ENCODE peak calls at places on chromosomes 11 and 22, in six cellular contexts. P is neural progenitor cell, O is lung, A is ovary, K is bronchial epithelial cell, Q is IMR-90. Y is an unnamed sample.

GRCh38 chr22:19689408-19689807 is 24.9 kb upstream of the SEPTIN5 start:
- DNase-seq in A (no peak), P (no peak), Q (no peak), K (no peak), O (no peak), Y (no peak)

GRCh38 chr22:29987143-29987542 is 93.1 kb upstream of the HORMAD2 start:
- DNase-seq in P (no peak), Q (no peak), K (no peak), A (no peak), O (no peak), Y (no peak)

GRCh38 chr22:48760481-48761238 is 1067.0 kb downstream of the BRD1 start:
- DNase-seq in O (peak), K (no peak), A (no peak), P (no peak), Q (no peak), Y (peak)

GRCh38 chr11:8330416-8330815 is 66.7 kb upstream of the LMO1 start:
- DNase-seq in O (no peak), P (no peak), Q (no peak), K (no peak), A (no peak), Y (no peak)

GRCh38 chr22:32810241-32811133 is 9.0 kb downstream of the TIMP3 start:
- DNase-seq in P (peak), A (no peak), K (peak), O (no peak), Q (peak), Y (no peak)

GRCh38 chr11:83656931-83657330 is 370.8 kb upstream of the CCDC90B start:
- DNase-seq in O (no peak), Q (no peak), A (no peak), K (no peak), P (no peak), Y (no peak)

GRCh38 chr11:69156673-69157155 is 979 bp downstream of the SMIM38 start:
- DNase-seq in A (no peak), O (peak), P (no peak), Q (peak), K (peak), Y (no peak)

GRCh38 chr22:42805016-42805997 is 51.8 kb downstream of the ARFGAP3 start:
- DNase-seq in P (peak), O (peak), Q (no peak), K (peak), A (no peak), Y (peak)

GRCh38 chr11:86202013-86202336 is 42.6 kb upstream of the EED start:
- DNase-seq in Q (no peak), O (no peak), P (no peak), A (no peak), K (no peak), Y (no peak)

GRCh38 chr11:17734418-17734911 is at the start of gene KCNC1:
- DNase-seq in P (peak), A (peak), Q (peak), O (no peak), K (no peak), Y (no peak)

GRCh38 chr22:28019360-28019759 is 100.3 kb upstream of the PITPNB start:
- DNase-seq in A (peak), Q (no peak), K (peak), P (no peak), O (no peak), Y (peak)

GRCh38 chr11:16512842-16513241 is 156.5 kb upstream of the SOX6 start:
- DNase-seq in Q (peak), A (no peak), O (no peak), P (no peak), K (no peak), Y (no peak)

GRCh38 chr11:96328395-96329010 is 14.5 kb downstream of the MAML2 start:
- DNase-seq in O (no peak), P (no peak), K (peak), A (no peak), Q (peak), Y (no peak)

GRCh38 chr11:94747136-94748110 is 20.7 kb upstream of the AMOTL1 start:
- DNase-seq in Q (no peak), A (no peak), K (peak), P (no peak), O (no peak), Y (no peak)

GRCh38 chr11:111573821-111574249 is 28.4 kb upstream of the SIK2 start:
- DNase-seq in P (no peak), Q (no peak), O (no peak), K (no peak), A (no peak), Y (no peak)

GRCh38 chr11:70031631-70032469 is 46.3 kb upstream of the ANO1 start:
- DNase-seq in O (no peak), K (no peak), A (no peak), P (no peak), Q (no peak), Y (no peak)

GRCh38 chr11:23540101-23540561 is 679.9 kb upstream of the CCDC179 start:
- DNase-seq in K (peak), A (no peak), P (peak), Q (peak), O (no peak), Y (no peak)

GRCh38 chr11:93710239-93710638 is 31.1 kb downstream of the TAF1D start:
- DNase-seq in A (no peak), Q (no peak), K (no peak), P (no peak), O (no peak), Y (no peak)
- TF ChIP-seq CTCF in A (no peak), Q (no peak), K (no peak), P (no peak), O (no peak), Y (no peak)

DNA sequence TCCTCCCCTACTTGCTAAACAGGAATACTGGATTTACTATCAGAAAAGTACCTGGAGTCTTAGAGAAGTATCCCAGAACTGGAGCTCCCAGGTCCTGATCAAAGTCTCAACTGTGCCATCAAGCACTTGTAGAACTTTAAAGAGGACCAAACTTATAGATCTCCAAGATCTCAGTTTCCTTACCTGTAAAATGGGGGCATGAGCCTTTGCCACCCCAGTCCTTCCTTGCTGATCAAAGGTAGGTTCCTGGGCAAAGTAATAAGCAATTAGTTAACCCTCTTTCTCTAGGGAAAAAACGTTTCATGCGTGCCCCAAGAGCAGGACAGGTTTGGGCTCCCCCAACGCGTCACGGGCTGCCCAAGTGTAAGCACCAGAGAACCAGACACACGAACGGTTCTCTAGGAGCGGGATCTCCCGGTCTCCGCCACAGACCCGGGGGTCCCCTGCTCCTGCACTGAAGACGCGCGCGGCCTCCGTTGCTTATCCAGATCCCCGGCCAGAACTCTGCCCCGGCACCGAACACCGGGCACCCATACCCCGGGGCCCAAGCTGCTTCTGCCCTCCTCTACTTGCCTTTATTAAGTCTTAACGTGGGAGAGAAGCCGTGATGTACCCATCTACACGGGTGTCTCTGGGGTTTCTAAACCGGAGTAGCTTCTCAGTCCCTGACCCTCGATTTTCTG is 505 bp downstream of the ZNF214 start:
- DNase-seq in K (no peak), O (no peak), P (peak), A (peak), Q (peak), Y (no peak)
- H3K4me3 ChIP-seq in K (peak), O (peak), P (peak), A (peak), Q (peak), Y (peak)

DNA sequence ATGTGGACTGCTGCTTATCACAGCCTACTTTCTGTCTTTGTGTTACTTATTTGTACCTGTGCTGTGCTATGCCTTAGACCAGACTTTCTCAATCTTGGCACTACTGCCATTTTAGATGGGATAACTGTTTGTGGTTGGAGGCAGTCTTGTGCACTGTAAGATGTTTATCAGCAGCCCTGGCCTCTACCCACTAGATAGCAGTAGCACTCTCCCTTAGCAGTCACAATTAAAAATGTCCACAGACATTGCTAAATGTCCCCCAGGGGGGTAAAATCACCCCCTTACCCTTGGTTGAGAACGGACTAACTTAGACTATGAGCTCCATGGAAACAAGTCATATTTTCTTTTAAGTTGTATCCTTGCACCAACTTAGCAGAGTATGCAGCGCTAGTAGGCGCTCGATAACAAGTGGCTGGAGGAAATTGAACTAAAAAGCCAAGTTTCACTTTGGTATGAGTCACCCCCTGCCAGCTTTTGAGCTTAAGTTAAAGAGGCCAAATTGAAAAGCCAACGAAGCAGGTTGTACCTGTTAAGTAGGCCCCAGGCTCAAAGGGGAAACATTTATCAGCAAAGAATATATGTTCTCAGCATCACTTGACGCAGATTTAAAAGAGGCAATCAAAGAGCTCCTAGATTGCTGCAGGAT is 304.8 kb upstream of the SORL1-AS1 start:
- DNase-seq in O (no peak), K (peak), Q (no peak), A (no peak), P (no peak), Y (no peak)
- TF ChIP-seq CTCF in O (no peak), K (no peak), Q (no peak), A (no peak), P (no peak), Y (no peak)

DNA sequence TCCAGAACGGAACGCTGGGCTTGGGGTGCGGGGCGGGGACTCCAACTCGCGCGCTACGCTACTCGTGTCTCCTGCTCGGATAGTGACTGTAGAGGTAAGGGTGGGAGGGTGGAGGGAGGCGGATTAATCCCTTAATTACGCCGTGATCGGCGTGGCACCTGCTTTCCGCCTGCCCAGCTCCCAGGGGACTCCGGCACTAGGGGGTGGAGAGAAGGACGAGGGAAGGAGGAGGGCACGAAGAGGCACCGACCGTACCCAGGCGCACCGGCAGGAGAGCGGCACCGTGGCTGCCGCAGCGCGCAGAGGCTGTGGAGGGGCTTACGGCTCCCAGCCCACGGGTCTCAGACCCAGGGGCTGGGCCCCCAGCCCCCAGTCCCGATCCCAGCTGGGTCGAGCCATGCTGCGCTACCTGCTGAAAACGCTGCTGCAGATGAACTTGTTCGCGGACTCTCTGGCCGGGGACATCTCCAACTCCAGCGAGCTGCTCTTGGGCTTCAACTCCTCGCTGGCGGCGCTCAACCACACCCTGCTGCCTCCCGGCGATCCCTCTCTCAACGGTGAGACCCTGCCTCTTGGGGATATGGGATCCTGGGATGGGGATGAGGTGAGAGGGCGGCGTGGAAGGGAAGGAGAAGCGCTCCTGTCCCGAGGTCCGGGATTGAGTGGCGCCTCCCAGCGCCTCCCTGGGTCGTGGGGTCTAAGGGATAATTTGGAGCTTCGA is at the start of gene ROBO3:
- DNase-seq in Q (no peak), K (no peak), O (no peak), P (peak), A (no peak), Y (no peak)
- H3K4me3 ChIP-seq in Q (peak), K (no peak), O (no peak), P (peak), A (no peak), Y (peak)

DNA sequence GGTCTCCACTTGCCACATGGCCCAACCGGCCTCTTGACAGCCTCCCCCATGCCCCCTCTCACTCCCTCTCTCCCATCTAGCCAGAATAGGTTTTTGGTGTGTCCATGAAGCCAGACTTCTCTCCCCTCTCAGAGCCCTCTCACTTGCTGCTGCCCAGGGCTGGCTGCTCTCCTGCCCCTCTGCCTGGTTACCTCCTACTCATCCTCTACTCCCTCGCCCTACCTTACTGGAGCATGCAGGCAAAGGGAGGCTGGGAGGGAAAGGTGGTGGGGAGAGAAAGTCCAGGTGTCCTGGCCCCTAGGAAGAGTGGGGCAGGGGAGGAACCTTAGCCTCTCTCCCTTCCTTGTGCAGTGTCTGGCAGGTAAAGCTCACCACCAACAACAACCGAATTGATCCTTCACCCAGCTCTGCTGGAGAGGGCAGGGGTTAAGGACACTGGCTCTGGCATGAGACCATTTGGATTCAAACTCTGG is 9.2 kb downstream of the SPATA19 start:
- DNase-seq in O (no peak), Q (no peak), K (no peak), P (no peak), A (no peak), Y (no peak)
- TF ChIP-seq CTCF in O (no peak), Q (no peak), K (no peak), P (no peak), A (no peak), Y (no peak)

DNA sequence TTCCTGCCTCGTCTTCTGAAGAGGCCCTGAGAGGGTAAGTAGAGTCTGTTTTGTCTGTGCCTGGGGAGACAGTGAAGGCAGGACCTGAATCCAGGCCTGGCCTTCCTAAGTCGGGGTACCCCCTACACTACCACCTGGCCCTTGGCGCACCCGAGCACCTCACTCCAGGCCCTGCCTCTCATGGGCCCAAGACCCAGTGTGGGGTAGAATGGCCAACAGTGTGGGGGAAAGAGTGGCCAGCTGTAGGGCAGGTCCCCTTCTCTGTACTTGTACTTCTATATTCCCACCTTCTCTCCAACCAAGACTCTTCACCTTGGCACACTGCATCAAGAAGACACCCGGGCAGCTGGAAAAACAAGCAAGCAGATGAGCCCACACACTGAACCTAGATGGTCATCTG is 22.4 kb upstream of the BID start:
- DNase-seq in A (no peak), P (no peak), K (no peak), Q (no peak), O (no peak), Y (no peak)
- H3K4me3 ChIP-seq in A (no peak), P (no peak), K (no peak), Q (no peak), O (no peak), Y (no peak)

DNA sequence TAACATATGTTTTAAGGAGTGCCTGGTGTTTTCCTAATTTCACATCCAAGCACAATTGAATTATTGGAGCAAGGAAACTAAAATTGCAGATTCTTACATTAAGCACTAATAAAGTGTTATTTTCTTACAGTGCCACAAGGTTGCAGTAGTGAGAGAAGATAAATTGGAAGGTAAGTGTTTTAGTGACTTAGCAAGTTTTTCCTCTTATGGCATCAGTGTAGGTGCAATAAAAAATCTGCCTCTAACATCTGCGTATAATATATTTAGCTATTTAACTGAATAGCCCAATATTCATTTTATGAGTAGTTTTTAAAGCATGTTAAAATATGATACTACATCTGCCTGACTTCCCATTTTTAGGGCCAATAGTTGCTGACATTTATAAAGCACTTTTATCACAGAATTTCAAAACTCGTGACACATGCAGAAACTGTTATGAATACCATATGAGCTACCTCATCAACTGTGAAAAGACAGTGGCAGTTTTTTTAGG is 19.0 kb downstream of the POLD3 start:
- DNase-seq in P (peak), Q (peak), A (no peak), K (peak), O (no peak), Y (no peak)
- TF ChIP-seq CTCF in P (peak), Q (peak), A (peak), K (peak), O (peak), Y (no peak)

GRCh38 chr11:76510060-76511047 is 65.5 kb downstream of the EMSY start:
- DNase-seq in K (no peak), O (no peak), P (peak), Q (peak), A (no peak), Y (no peak)

GRCh38 chr11:76501526-76501925 is 56.7 kb downstream of the EMSY start:
- DNase-seq in Q (no peak), O (no peak), A (no peak), K (no peak), P (no peak), Y (no peak)

GRCh38 chr11:76506833-76507232 is 62.0 kb downstream of the EMSY start:
- DNase-seq in A (no peak), Q (no peak), O (no peak), P (no peak), K (no peak), Y (no peak)
- H3K4me3 ChIP-seq in A (no peak), Q (no peak), O (no peak), P (no peak), K (no peak), Y (no peak)